ENCODE peak calls at places on chromosome 19, in five cellular contexts. Y is AG04450, F is fibroblast of lung, L is tibial nerve, D is BE2C. A is an unnamed sample.
A peak's percentile ranks its signal among the peaks of the same experiment; 100 is the strongest.

GRCh38 chr19:3403489-3404323 is 37.3 kb downstream of the NFIC start:
- DNase-seq in Y (peak; percentile 91), F (peak; percentile 96), L (peak; percentile 81), D (no peak), A (peak; percentile 87)

GRCh38 chr19:33796164-33797100 is at the start of gene KCTD15:
- DNase-seq in Y (no peak), F (peak; percentile 59), L (no peak), D (peak; percentile 71), A (no peak)

GRCh38 chr19:5090780-5091575 is 122.1 kb downstream of the KDM4B start:
- DNase-seq in Y (no peak), F (peak; percentile 36), L (peak; percentile 33), D (peak; percentile 94), A (peak; percentile 17)

GRCh38 chr19:3367572-3368440 is 1.4 kb downstream of the NFIC start:
- DNase-seq in Y (no peak), F (no peak), L (no peak), D (no peak), A (no peak)

GRCh38 chr19:6274756-6275155 is 5.0 kb downstream of the MLLT1 start:
- DNase-seq in Y (no peak), F (no peak), L (no peak), D (no peak), A (no peak)

GRCh38 chr19:3556978-3557460 is 367 bp downstream of the MFSD12 start:
- DNase-seq in Y (no peak), F (peak; percentile 42), L (no peak), D (no peak), A (no peak)

GRCh38 chr19:5154129-5154798 is 185.4 kb downstream of the KDM4B start:
- DNase-seq in Y (no peak), F (no peak), L (no peak), D (peak; percentile 74), A (no peak)

GRCh38 chr19:7860902-7861618 is 13.1 kb downstream of the PRR36 start:
- DNase-seq in Y (no peak), F (no peak), L (no peak), D (no peak), A (no peak)

GRCh38 chr19:17327654-17328516 is 6.8 kb downstream of the ANO8 start:
- DNase-seq in Y (no peak), F (no peak), L (no peak), D (no peak), A (no peak)

DNA sequence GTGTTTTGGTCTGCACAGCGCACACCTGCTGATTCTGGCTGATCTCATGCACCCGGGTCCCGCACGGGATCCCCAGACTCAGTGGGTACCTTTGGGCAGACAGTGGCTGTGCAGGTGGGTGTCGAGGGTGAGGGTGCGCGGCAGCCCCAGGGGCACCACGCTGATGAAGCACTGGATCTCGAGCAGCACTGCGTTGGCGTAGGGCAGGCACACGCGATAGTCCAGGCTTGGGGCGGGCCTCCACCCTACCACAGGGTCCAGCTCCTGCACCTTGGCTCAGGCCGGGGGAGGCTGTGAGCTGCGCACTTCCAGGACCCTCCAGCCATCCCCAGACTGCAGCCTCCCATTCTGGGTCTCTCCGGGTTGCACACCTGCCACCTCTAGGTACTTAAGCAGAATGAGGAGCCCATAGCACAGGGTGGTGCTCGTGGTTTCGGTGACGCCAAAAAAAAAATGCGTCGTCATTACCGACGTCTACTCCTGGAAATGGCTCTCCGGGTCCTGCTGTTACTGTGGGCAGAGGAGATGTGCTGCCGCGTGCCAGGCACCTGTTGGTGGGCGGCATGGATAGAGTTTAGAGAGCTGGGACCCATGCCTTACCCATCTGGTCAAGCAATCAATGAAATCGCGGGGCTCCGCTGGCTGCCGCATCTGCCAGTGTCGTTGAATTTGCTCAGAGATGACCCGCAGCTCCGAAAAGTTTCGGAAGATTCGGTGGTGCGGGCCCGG is 10.5 kb downstream of the EGLN2 start:
- DNase-seq in Y (no peak), F (no peak), L (no peak), D (no peak), A (no peak)
- H3K4me3 ChIP-seq in Y (no peak overlapping the region), F (no peak overlapping the region), L (peak overlapping the region; percentile 32), D (no peak overlapping the region), A (no peak overlapping the region)

GRCh38 chr19:38597075-38597474 is 20.7 kb downstream of the MAP4K1 start:
- DNase-seq in Y (no peak), F (no peak), L (no peak), D (no peak), A (no peak)

GRCh38 chr19:38587562-38587961 is 30.2 kb downstream of the MAP4K1 start:
- DNase-seq in Y (no peak), F (no peak), L (no peak), D (no peak), A (no peak)

GRCh38 chr19:38596057-38596981 is 21.4 kb downstream of the MAP4K1 start:
- DNase-seq in Y (no peak), F (no peak), L (no peak), D (peak; percentile 90), A (no peak)

GRCh38 chr19:38588041-38588440 is 29.7 kb downstream of the MAP4K1 start:
- DNase-seq in Y (no peak), F (no peak), L (no peak), D (no peak), A (no peak)

DNA sequence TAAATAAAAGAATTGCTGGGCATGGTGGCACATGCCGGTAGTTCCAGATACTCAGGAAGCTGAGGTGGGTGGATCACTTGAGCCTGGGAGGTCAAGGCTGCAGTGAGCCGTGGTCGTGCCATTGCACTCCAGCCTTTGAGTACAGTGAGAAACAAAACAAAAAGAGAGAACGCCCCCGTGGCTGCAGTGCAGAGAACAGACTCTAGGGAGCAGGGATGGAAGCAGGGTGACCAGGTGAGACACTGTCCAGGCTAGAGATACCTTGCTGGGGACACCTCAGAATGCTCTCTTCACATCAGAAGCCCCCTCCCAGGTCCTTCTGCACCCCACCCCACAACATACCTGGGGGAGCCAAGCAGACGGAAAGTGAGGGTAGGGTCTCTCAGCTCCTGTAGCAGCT is 24.8 kb downstream of the MAP4K1 start:
- DNase-seq in Y (no peak), F (no peak), L (no peak), D (no peak), A (no peak)
- TF ChIP-seq CTCF in Y (no peak), F (no peak), L (no peak), D (no peak), A (no peak)

GRCh38 chr19:44539991-44540390 is 10.5 kb upstream of the CEACAM20 start:
- DNase-seq in Y (no peak), F (no peak), L (no peak), D (no peak), A (no peak)

GRCh38 chr19:44540736-44541135 is 11.3 kb upstream of the CEACAM20 start:
- DNase-seq in Y (no peak), F (no peak), L (no peak), D (no peak), A (no peak)

GRCh38 chr19:44542671-44543070 is 13.2 kb upstream of the CEACAM20 start:
- DNase-seq in Y (no peak), F (no peak), L (no peak), D (no peak), A (no peak)

GRCh38 chr19:44544031-44544430 is 14.6 kb upstream of the CEACAM20 start:
- DNase-seq in Y (no peak), F (no peak), L (no peak), D (no peak), A (no peak)

GRCh38 chr19:44539236-44539819 is 9.9 kb upstream of the CEACAM20 start:
- DNase-seq in Y (no peak), F (no peak), L (no peak), D (no peak), A (no peak)
- H3K27me3 ChIP-seq in Y (peaks cover 5% of the 10 kb centered on the region), F (no peaks in the 10 kb centered on the region), L (no peaks in the 10 kb centered on the region), D (no peaks in the 10 kb centered on the region), A (peaks cover 2% of the 10 kb centered on the region)

GRCh38 chr19:45645631-45646344 is 6.6 kb upstream of the EML2 start:
- DNase-seq in Y (peak; percentile 62), F (peak; percentile 82), L (peak; percentile 57), D (peak; percentile 96), A (peak; percentile 41)

GRCh38 chr19:45643024-45643926 is 4.1 kb upstream of the EML2 start:
- DNase-seq in Y (peak; percentile 49), F (peak; percentile 63), L (peak; percentile 91), D (peak; percentile 92), A (no peak)

GRCh38 chr19:45645068-45645630 is 6.0 kb upstream of the EML2 start:
- DNase-seq in Y (no peak), F (no peak), L (no peak), D (no peak), A (no peak)

GRCh38 chr19:45646345-45646698 is 7.1 kb upstream of the EML2 start:
- DNase-seq in Y (no peak), F (no peak), L (no peak), D (no peak), A (no peak)

DNA sequence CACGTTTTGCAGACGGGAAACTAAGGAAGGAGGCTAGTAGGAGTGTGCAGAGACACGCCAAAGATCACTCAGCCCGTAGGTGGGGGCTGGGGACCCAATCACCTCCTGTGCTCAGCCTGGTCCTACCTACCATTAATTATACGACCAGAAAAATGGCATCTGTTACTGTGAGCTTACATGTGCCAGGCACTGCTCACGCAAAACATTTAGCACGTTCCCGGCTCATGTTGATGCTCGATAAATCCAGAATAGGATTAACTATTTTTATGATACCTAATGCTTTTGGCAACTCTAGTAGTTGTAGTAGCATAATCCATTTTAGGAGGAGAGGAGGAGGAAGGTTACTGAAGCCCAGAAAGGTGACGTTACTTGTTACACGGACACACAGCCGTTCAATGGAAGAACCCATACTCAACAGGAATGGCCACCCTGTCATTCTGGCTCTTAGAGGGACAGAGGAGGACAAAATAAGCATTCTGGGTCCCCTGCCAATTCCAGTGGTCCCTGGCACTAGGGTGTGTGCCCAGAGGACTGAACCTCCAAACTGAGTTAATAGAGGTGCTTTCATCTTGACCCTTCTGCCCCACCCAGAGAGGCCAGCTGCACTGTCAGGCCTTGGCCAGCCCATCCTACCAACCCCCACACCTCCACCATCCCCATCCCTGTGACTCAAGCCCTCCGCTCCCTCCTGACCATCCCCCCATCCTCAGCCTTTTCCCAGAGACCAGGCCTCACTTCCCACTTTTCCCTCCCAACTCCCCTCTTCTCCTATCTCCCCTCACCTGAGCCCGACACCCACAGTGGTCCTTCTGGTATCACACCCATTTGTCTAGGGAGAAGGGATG is 5.0 kb upstream of the EML2 start:
- DNase-seq in Y (no peak), F (no peak), L (no peak), D (no peak), A (no peak)
- H3K4me3 ChIP-seq in Y (no peak overlapping the region), F (no peak overlapping the region), L (no peak overlapping the region), D (peak overlapping the region; percentile 86), A (no peak overlapping the region)

GRCh38 chr19:43422000-43422688 is 7.5 kb downstream of the TEX101 start:
- DNase-seq in Y (no peak), F (no peak), L (no peak), D (no peak), A (no peak)

GRCh38 chr19:43423779-43424178 is 9.1 kb downstream of the TEX101 start:
- DNase-seq in Y (no peak), F (no peak), L (no peak), D (no peak), A (no peak)

GRCh38 chr19:43422689-43423066 is 8.0 kb downstream of the TEX101 start:
- DNase-seq in Y (no peak), F (no peak), L (no peak), D (no peak), A (no peak)

GRCh38 chr19:43429395-43429794 is 14.7 kb downstream of the TEX101 start:
- DNase-seq in Y (no peak), F (no peak), L (no peak), D (no peak), A (no peak)

GRCh38 chr19:43425567-43426392 is 11.1 kb downstream of the TEX101 start:
- DNase-seq in Y (no peak), F (peak; percentile 16), L (no peak), D (no peak), A (no peak)
- TF ChIP-seq CTCF in Y (peak; percentile 71), F (peak; percentile 68), L (peak; percentile 22), D (peak; percentile 42), A (peak; percentile 70)